ENCODE peak calls at places on chromosomes 12 and 14, in nine cellular contexts. R, Z, M, U, G, Q, I, H and O are unnamed samples.

GRCh38 chr14:34930591-34931069 is 52.2 kb upstream of the SRP54 start:
- DNase-seq in R (no peak), Z (no peak), M (no peak), U (no peak), G (no peak), Q (no peak), I (peak), H (no peak), O (no peak)

GRCh38 chr12:93819048-93819491 is 141.9 kb downstream of the CRADD start:
- DNase-seq in R (no peak), Z (peak), M (peak), U (peak), G (peak), Q (no peak), I (no peak), H (no peak), O (peak)

GRCh38 chr14:83170165-83170564 is 1636.5 kb upstream of the SEL1L start:
- DNase-seq in R (no peak), Z (no peak), M (no peak), U (no peak), G (no peak), Q (no peak), I (no peak), H (no peak), O (no peak)

GRCh38 chr14:51369814-51370213 is 129.8 kb downstream of the TMX1 start:
- DNase-seq in R (peak), Z (no peak), M (no peak), U (no peak), G (no peak), Q (no peak), I (no peak), H (no peak), O (no peak)

GRCh38 chr14:20823859-20824258 is 21.2 kb upstream of the RNASE1 start:
- DNase-seq in R (no peak), Z (no peak), M (no peak), U (no peak), G (no peak), Q (no peak), I (no peak), H (no peak), O (no peak)

GRCh38 chr12:97650242-97650641 is 187.6 kb downstream of the RMST start:
- DNase-seq in R (no peak), Z (no peak), M (no peak), U (no peak), G (no peak), Q (no peak), I (no peak), H (no peak), O (no peak)

GRCh38 chr14:91303091-91303923 is 58.8 kb upstream of the GPR68 start:
- DNase-seq in R (peak), Z (no peak), M (no peak), U (no peak), G (no peak), Q (peak), I (no peak), H (peak), O (no peak)

GRCh38 chr12:58204086-58204485 is 262.7 kb downstream of the ATP23 start:
- DNase-seq in R (no peak), Z (no peak), M (no peak), U (no peak), G (no peak), Q (no peak), I (no peak), H (no peak), O (no peak)

GRCh38 chr14:32259368-32260013 is 56.4 kb upstream of the RNU6-8 start:
- DNase-seq in R (peak), Z (no peak), M (no peak), U (no peak), G (no peak), Q (no peak), I (peak), H (peak), O (no peak)

GRCh38 chr14:22420598-22421186 is 168.3 kb downstream of the DAD1 start:
- DNase-seq in R (no peak), Z (no peak), M (no peak), U (no peak), G (no peak), Q (no peak), I (no peak), H (no peak), O (no peak)

GRCh38 chr12:51632598-51632997 is 41.6 kb downstream of the SCN8A start:
- DNase-seq in R (no peak), Z (no peak), M (no peak), U (no peak), G (no peak), Q (no peak), I (no peak), H (no peak), O (no peak)

GRCh38 chr12:64083285-64084210 is 138.5 kb downstream of the KICS2 start:
- DNase-seq in R (no peak), Z (peak), M (peak), U (peak), G (peak), Q (no peak), I (no peak), H (no peak), O (no peak)

GRCh38 chr12:114625294-114625851 is 58.6 kb downstream of the TBX3 start:
- DNase-seq in R (peak), Z (peak), M (peak), U (no peak), G (peak), Q (no peak), I (no peak), H (peak), O (no peak)

GRCh38 chr14:28756896-28757570 is 9.6 kb upstream of the FOXG1 start:
- DNase-seq in R (peak), Z (no peak), M (no peak), U (no peak), G (no peak), Q (no peak), I (no peak), H (peak), O (no peak)

GRCh38 chr12:52151153-52151858 is 40.5 kb downstream of the KRT80 start:
- DNase-seq in R (no peak), Z (no peak), M (no peak), U (no peak), G (no peak), Q (peak), I (no peak), H (no peak), O (no peak)

GRCh38 chr12:1284611-1285010 is 293.6 kb downstream of the ERC1 start:
- DNase-seq in R (no peak), Z (no peak), M (no peak), U (no peak), G (no peak), Q (no peak), I (no peak), H (no peak), O (no peak)

GRCh38 chr12:56590237-56590830 is 39.8 kb downstream of the BAZ2A start:
- DNase-seq in R (peak), Z (no peak), M (no peak), U (no peak), G (no peak), Q (no peak), I (no peak), H (peak), O (no peak)

GRCh38 chr14:33835677-33836076 is 115.2 kb downstream of the EGLN3 start:
- DNase-seq in R (no peak), Z (no peak), M (no peak), U (no peak), G (no peak), Q (no peak), I (no peak), H (no peak), O (no peak)

GRCh38 chr14:72796935-72797334 is 97.0 kb downstream of the DPF3 start:
- DNase-seq in R (peak), Z (no peak), M (no peak), U (no peak), G (no peak), Q (no peak), I (no peak), H (no peak), O (no peak)

GRCh38 chr14:95191445-95192199 is 34.3 kb upstream of the DICER1 start:
- DNase-seq in R (no peak), Z (no peak), M (no peak), U (no peak), G (no peak), Q (no peak), I (no peak), H (no peak), O (no peak)

GRCh38 chr12:47995976-47996375 is 8.3 kb downstream of the COL2A1 start:
- DNase-seq in R (no peak), Z (peak), M (no peak), U (no peak), G (no peak), Q (peak), I (no peak), H (no peak), O (no peak)

GRCh38 chr14:37428954-37429353 is 166.1 kb downstream of the FOXA1 start:
- DNase-seq in R (peak), Z (no peak), M (no peak), U (no peak), G (no peak), Q (no peak), I (no peak), H (no peak), O (no peak)

GRCh38 chr12:112219195-112219594 is 93.8 kb downstream of the TRAFD1 start:
- DNase-seq in R (peak), Z (no peak), M (no peak), U (no peak), G (no peak), Q (no peak), I (no peak), H (no peak), O (no peak)

GRCh38 chr14:52314521-52315354 is 626 bp downstream of the PTGER2 start:
- DNase-seq in R (peak), Z (peak), M (peak), U (no peak), G (peak), Q (peak), I (no peak), H (no peak), O (no peak)

GRCh38 chr14:75876526-75876925 is 105.3 kb downstream of the TGFB3 start:
- DNase-seq in R (no peak), Z (no peak), M (no peak), U (no peak), G (no peak), Q (no peak), I (no peak), H (no peak), O (no peak)

GRCh38 chr12:6038160-6038559 is 86.3 kb downstream of the VWF start:
- DNase-seq in R (peak), Z (peak), M (peak), U (peak), G (peak), Q (no peak), I (no peak), H (peak), O (no peak)

GRCh38 chr14:91252901-91253794 is 8.6 kb upstream of the GPR68 start:
- DNase-seq in R (peak), Z (peak), M (peak), U (no peak), G (peak), Q (peak), I (no peak), H (no peak), O (no peak)

DNA sequence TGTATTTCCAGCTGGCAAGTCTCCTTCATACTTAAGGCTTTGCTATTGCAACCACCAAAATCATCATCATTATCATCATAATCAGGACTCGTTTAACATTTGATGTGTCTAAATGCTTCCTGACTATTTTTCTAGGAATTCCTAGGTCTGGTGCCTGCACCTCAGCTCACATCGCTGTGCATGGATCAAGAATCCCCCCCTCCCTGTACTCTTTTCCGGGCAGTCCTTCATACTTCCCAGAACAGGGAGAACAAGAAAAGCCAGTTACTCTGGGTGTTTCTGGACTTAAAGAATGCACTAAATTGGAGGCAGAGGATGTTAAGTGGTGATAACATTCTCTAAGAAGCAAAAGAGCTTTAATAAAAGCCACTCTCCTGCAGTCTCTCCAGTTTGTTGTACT is 9.4 kb downstream of the ERP27 start:
- DNase-seq in R (peak), Z (no peak), M (peak), U (no peak), G (no peak), Q (no peak), I (no peak), H (no peak), O (no peak)
- TF ChIP-seq POLR2AphosphoS5 in R (no peak), Z (peak), M (peak), U (no peak), G (no peak), Q (no peak), I (no peak), H (no peak), O (no peak)

DNA sequence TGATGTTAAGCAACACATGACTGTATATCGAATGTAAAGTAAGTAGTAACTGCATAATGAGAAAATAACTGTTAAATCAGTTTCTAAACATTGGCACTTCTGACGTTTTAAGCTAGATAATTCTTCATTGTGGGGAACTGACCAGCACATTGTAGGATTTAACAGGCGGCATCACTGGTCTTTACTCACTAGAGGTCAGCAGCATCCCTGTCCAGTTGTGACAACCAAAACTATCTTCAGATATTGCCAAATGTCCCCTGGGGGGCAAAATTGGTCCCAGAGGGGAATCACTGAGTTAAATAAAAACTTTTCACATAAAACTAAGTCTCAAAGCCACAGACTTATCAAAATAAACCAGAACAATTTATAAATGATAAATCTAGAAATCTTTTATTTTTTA is 65.3 kb downstream of the BLTP3B start:
- DNase-seq in R (peak), Z (no peak), M (no peak), U (no peak), G (no peak), Q (no peak), I (no peak), H (peak), O (no peak)
- TF ChIP-seq CTCF in R (peak), Z (no peak), M (no peak), U (no peak), G (no peak), Q (no peak), I (no peak), H (peak), O (peak)

GRCh38 chr14:106657460-106657859 is 1131.1 kb downstream of the TMEM121 start:
- DNase-seq in R (no peak), Z (no peak), M (no peak), U (no peak), G (peak), Q (peak), I (no peak), H (no peak), O (peak)

GRCh38 chr14:106652494-106652893 is 1126.1 kb downstream of the TMEM121 start:
- DNase-seq in R (no peak), Z (no peak), M (no peak), U (no peak), G (no peak), Q (no peak), I (peak), H (no peak), O (peak)
- TF ChIP-seq POLR2AphosphoS5 in R (no peak), Z (no peak), M (no peak), U (no peak), G (no peak), Q (no peak), I (no peak), H (no peak), O (no peak)

GRCh38 chr12:121069206-121069605 is 30.2 kb upstream of the OASL start:
- DNase-seq in R (no peak), Z (no peak), M (no peak), U (no peak), G (no peak), Q (no peak), I (no peak), H (no peak), O (no peak)
- TF ChIP-seq CTCF in R (no peak), Z (no peak), M (no peak), U (no peak), G (no peak), Q (no peak), I (no peak), H (no peak), O (no peak)

GRCh38 chr14:68249534-68250517 is 430.2 kb downstream of the RAD51B start:
- DNase-seq in R (no peak), Z (no peak), M (no peak), U (no peak), G (no peak), Q (no peak), I (no peak), H (no peak), O (no peak)

GRCh38 chr14:68251766-68252100 is 432.2 kb downstream of the RAD51B start:
- DNase-seq in R (no peak), Z (no peak), M (no peak), U (no peak), G (no peak), Q (no peak), I (no peak), H (no peak), O (no peak)

GRCh38 chr14:68248481-68249255 is 429.1 kb downstream of the RAD51B start:
- DNase-seq in R (peak), Z (no peak), M (no peak), U (peak), G (no peak), Q (peak), I (peak), H (peak), O (no peak)

GRCh38 chr14:68253381-68253780 is 433.8 kb downstream of the RAD51B start:
- DNase-seq in R (no peak), Z (no peak), M (no peak), U (no peak), G (no peak), Q (no peak), I (no peak), H (no peak), O (no peak)

DNA sequence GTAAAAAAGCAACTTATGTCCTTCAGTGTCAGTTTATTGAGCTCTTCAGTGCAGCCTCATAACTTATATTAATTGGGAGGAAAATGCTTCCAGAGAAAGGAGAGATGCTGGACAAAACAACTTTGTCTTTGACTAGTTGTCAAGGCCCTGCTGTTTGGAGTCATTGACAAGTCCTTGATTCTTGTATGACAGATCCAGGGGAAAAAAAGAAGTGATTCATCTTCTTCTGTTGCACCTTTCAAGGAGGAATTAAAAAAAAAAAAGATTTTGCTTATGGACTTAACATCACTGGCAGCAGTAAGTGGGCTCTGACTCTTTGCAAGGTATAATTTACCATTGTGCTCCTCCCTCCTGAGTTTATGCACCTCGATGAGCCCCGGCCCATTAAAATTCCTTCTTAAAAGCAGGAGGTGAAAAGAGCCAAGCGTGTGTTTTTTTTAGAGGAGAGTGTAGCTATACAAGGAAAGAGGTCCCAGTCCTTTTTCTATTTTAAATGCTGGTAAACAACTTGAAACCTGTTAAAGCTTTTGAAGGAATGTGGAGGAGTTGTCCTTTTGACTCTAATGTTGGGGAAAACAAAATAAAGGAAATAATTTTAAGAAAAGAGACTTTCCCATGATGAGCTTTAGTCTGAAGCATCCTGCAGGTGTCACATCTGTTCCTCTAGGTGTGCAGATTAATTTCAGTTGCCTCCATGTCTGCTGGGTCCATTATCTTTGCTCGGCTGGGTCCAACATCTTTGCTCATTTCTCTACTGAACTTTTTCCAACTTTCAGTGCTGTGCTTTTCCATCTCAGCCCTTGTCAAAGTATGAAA is 431.6 kb downstream of the RAD51B start:
- DNase-seq in R (peak), Z (no peak), M (no peak), U (no peak), G (no peak), Q (no peak), I (no peak), H (no peak), O (no peak)
- TF ChIP-seq POLR2AphosphoS5 in R (no peak), Z (no peak), M (no peak), U (no peak), G (no peak), Q (no peak), I (no peak), H (no peak), O (no peak)

GRCh38 chr12:82688035-82688501 is 1.4 kb downstream of the TMTC2 start:
- DNase-seq in R (no peak), Z (no peak), M (no peak), U (no peak), G (no peak), Q (no peak), I (no peak), H (no peak), O (no peak)
- TF ChIP-seq CTCF in R (peak), Z (no peak), M (no peak), U (no peak), G (no peak), Q (no peak), I (peak), H (no peak), O (no peak)

DNA sequence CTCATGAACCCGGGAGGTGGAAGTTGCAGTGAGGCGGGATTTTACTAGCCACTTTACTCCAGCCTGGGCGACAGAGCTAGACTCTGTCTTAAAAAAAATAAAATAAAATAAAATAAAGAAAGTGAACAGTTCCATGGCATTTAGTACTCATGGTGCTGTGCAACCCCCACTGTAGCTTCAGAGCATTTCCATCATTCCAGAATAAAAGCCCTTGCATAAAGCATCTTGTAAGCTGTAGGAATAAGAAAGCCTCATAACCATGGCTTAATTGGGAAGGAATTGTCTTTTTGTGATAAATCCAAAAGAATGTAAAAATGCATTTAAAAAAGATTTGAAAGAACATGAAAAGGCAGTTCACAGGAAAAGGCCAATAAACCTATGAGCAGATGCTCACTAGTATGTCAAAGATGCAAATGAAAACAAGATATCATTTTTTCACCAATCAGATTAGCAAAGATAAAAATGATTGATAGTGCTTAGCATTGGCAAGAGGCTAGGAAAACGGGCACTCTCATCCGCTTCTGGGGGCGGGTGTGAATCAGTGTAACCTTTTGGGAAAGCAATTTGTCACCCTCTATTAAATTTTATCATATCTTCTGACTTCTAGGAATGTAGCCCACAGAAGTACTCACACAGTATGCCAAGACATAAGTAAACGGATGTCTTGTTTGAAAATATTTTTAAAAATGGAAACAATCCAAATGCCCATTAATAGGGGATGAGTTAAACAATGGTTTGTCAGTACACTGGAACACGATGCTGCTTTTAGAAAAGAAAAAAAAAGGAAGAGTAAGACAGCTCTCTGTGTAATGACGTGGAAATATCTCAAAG is 46.6 kb downstream of the CFAP251 start:
- DNase-seq in R (no peak), Z (no peak), M (no peak), U (no peak), G (no peak), Q (no peak), I (no peak), H (no peak), O (no peak)
- TF ChIP-seq POLR2AphosphoS5 in R (no peak), Z (no peak), M (no peak), U (no peak), G (no peak), Q (no peak), I (no peak), H (no peak), O (no peak)